ENCODE peak calls at places on chromosome 3, in nine cellular contexts. One of them, this sample, is unnamed.

GRCh38 chr3:99624536-99625236 is 13.7 kb upstream of the COL8A1 start:
- DNase-seq in effector memory CD4-positive, alpha-beta T cell: no peak
- DNase-seq in mesenchymal stem cell: no peak
- DNase-seq in thoracic aorta: no peak
- DNase-seq in OCI-LY7: no peak
- DNase-seq in astrocyte of the spinal cord: no peak
- DNase-seq in fibroblast of lung: no peak
- DNase-seq in NT2/D1: no peak
- DNase-seq in lung: no peak
- DNase-seq in this sample: no peak

GRCh38 chr3:84967767-84968581 is 9.2 kb downstream of the CADM2 start:
- DNase-seq in effector memory CD4-positive, alpha-beta T cell: no peak
- DNase-seq in mesenchymal stem cell: no peak
- DNase-seq in thoracic aorta: no peak
- DNase-seq in OCI-LY7: no peak
- DNase-seq in astrocyte of the spinal cord: no peak
- DNase-seq in fibroblast of lung: no peak
- DNase-seq in NT2/D1: peak; percentile 35
- DNase-seq in lung: no peak
- DNase-seq in this sample: no peak

GRCh38 chr3:150385296-150386242 is 22.5 kb upstream of the TSC22D2 start:
- DNase-seq in effector memory CD4-positive, alpha-beta T cell: no peak
- DNase-seq in mesenchymal stem cell: no peak
- DNase-seq in thoracic aorta: no peak
- DNase-seq in OCI-LY7: peak; percentile 21
- DNase-seq in astrocyte of the spinal cord: no peak
- DNase-seq in fibroblast of lung: no peak
- DNase-seq in NT2/D1: no peak
- DNase-seq in lung: no peak
- DNase-seq in this sample: no peak

GRCh38 chr3:72011495-72011894 is 226.5 kb upstream of the PROK2 start:
- DNase-seq in effector memory CD4-positive, alpha-beta T cell: no peak
- DNase-seq in mesenchymal stem cell: no peak
- DNase-seq in thoracic aorta: no peak
- DNase-seq in OCI-LY7: no peak
- DNase-seq in astrocyte of the spinal cord: peak; percentile 70
- DNase-seq in fibroblast of lung: no peak
- DNase-seq in NT2/D1: no peak
- DNase-seq in lung: no peak
- DNase-seq in this sample: no peak

GRCh38 chr3:66449411-66449931 is 51.4 kb downstream of the LRIG1 start:
- DNase-seq in effector memory CD4-positive, alpha-beta T cell: no peak
- DNase-seq in mesenchymal stem cell: no peak
- DNase-seq in thoracic aorta: no peak
- DNase-seq in OCI-LY7: no peak
- DNase-seq in astrocyte of the spinal cord: no peak
- DNase-seq in fibroblast of lung: no peak
- DNase-seq in NT2/D1: no peak
- DNase-seq in lung: no peak
- DNase-seq in this sample: no peak

GRCh38 chr3:128551872-128552271 is 58.9 kb upstream of the GATA2 start:
- DNase-seq in effector memory CD4-positive, alpha-beta T cell: no peak
- DNase-seq in mesenchymal stem cell: no peak
- DNase-seq in thoracic aorta: no peak
- DNase-seq in OCI-LY7: no peak
- DNase-seq in astrocyte of the spinal cord: no peak
- DNase-seq in fibroblast of lung: no peak
- DNase-seq in NT2/D1: no peak
- DNase-seq in lung: no peak
- DNase-seq in this sample: no peak

GRCh38 chr3:172106989-172107388 is 67.6 kb downstream of the FNDC3B start:
- DNase-seq in effector memory CD4-positive, alpha-beta T cell: peak; percentile 57
- DNase-seq in mesenchymal stem cell: no peak
- DNase-seq in thoracic aorta: no peak
- DNase-seq in OCI-LY7: peak; percentile 92
- DNase-seq in astrocyte of the spinal cord: no peak
- DNase-seq in fibroblast of lung: no peak
- DNase-seq in NT2/D1: no peak
- DNase-seq in lung: peak; percentile 78
- DNase-seq in this sample: no peak

GRCh38 chr3:27105904-27106303 is 263.3 kb downstream of the NEK10 start:
- DNase-seq in effector memory CD4-positive, alpha-beta T cell: no peak
- DNase-seq in mesenchymal stem cell: peak; percentile 22
- DNase-seq in thoracic aorta: no peak
- DNase-seq in OCI-LY7: no peak
- DNase-seq in astrocyte of the spinal cord: peak; percentile 5
- DNase-seq in fibroblast of lung: no peak
- DNase-seq in NT2/D1: peak; percentile 35
- DNase-seq in lung: no peak
- DNase-seq in this sample: peak; percentile 25

GRCh38 chr3:196287405-196288140 is at the start of gene PCYT1A:
- DNase-seq in effector memory CD4-positive, alpha-beta T cell: peak; percentile 62
- DNase-seq in mesenchymal stem cell: peak; percentile 98
- DNase-seq in thoracic aorta: peak; percentile 80
- DNase-seq in OCI-LY7: peak; percentile 86
- DNase-seq in astrocyte of the spinal cord: peak; percentile 94
- DNase-seq in fibroblast of lung: peak; percentile 96
- DNase-seq in NT2/D1: peak; percentile 94
- DNase-seq in lung: peak; percentile 93
- DNase-seq in this sample: peak; percentile 92

GRCh38 chr3:30011237-30011803 is 595.1 kb upstream of the TGFBR2 start:
- DNase-seq in effector memory CD4-positive, alpha-beta T cell: no peak
- DNase-seq in mesenchymal stem cell: no peak
- DNase-seq in thoracic aorta: no peak
- DNase-seq in OCI-LY7: no peak
- DNase-seq in astrocyte of the spinal cord: no peak
- DNase-seq in fibroblast of lung: no peak
- DNase-seq in NT2/D1: no peak
- DNase-seq in lung: no peak
- DNase-seq in this sample: no peak

GRCh38 chr3:170222647-170223541 is 670 bp downstream of the PRKCI start:
- DNase-seq in effector memory CD4-positive, alpha-beta T cell: peak; percentile 30
- DNase-seq in mesenchymal stem cell: peak; percentile 47
- DNase-seq in thoracic aorta: peak; percentile 5
- DNase-seq in OCI-LY7: peak; percentile 63
- DNase-seq in astrocyte of the spinal cord: peak; percentile 37
- DNase-seq in fibroblast of lung: peak; percentile 45
- DNase-seq in NT2/D1: peak; percentile 16
- DNase-seq in lung: peak; percentile 38
- DNase-seq in this sample: no peak

GRCh38 chr3:187286467-187287059 is 5.0 kb downstream of the MASP1 start:
- DNase-seq in effector memory CD4-positive, alpha-beta T cell: no peak
- DNase-seq in mesenchymal stem cell: peak; percentile 97
- DNase-seq in thoracic aorta: no peak
- DNase-seq in OCI-LY7: no peak
- DNase-seq in astrocyte of the spinal cord: peak; percentile 50
- DNase-seq in fibroblast of lung: peak; percentile 86
- DNase-seq in NT2/D1: no peak
- DNase-seq in lung: no peak
- DNase-seq in this sample: no peak

GRCh38 chr3:29827756-29828155 is 546.9 kb downstream of the RBMS3 start:
- DNase-seq in effector memory CD4-positive, alpha-beta T cell: no peak
- DNase-seq in mesenchymal stem cell: peak; percentile 62
- DNase-seq in thoracic aorta: no peak
- DNase-seq in OCI-LY7: no peak
- DNase-seq in astrocyte of the spinal cord: peak; percentile 26
- DNase-seq in fibroblast of lung: peak; percentile 27
- DNase-seq in NT2/D1: no peak
- DNase-seq in lung: no peak
- DNase-seq in this sample: no peak

GRCh38 chr3:136141296-136141785 is 54.8 kb downstream of the MSL2 start:
- DNase-seq in effector memory CD4-positive, alpha-beta T cell: no peak
- DNase-seq in mesenchymal stem cell: no peak
- DNase-seq in thoracic aorta: no peak
- DNase-seq in OCI-LY7: no peak
- DNase-seq in astrocyte of the spinal cord: no peak
- DNase-seq in fibroblast of lung: no peak
- DNase-seq in NT2/D1: no peak
- DNase-seq in lung: no peak
- DNase-seq in this sample: no peak

GRCh38 chr3:123169492-123169929 is 32.2 kb upstream of the SEC22A start:
- DNase-seq in effector memory CD4-positive, alpha-beta T cell: no peak
- DNase-seq in mesenchymal stem cell: peak; percentile 5
- DNase-seq in thoracic aorta: no peak
- DNase-seq in OCI-LY7: no peak
- DNase-seq in astrocyte of the spinal cord: no peak
- DNase-seq in fibroblast of lung: no peak
- DNase-seq in NT2/D1: no peak
- DNase-seq in lung: no peak
- DNase-seq in this sample: no peak

GRCh38 chr3:45249391-45249790 is 23.3 kb upstream of the TMEM158 start:
- DNase-seq in effector memory CD4-positive, alpha-beta T cell: no peak
- DNase-seq in mesenchymal stem cell: no peak
- DNase-seq in thoracic aorta: no peak
- DNase-seq in OCI-LY7: no peak
- DNase-seq in astrocyte of the spinal cord: no peak
- DNase-seq in fibroblast of lung: peak; percentile 65
- DNase-seq in NT2/D1: no peak
- DNase-seq in lung: no peak
- DNase-seq in this sample: no peak

GRCh38 chr3:38544926-38545325 is 48.8 kb downstream of the EXOG start:
- DNase-seq in effector memory CD4-positive, alpha-beta T cell: no peak
- DNase-seq in mesenchymal stem cell: no peak
- DNase-seq in thoracic aorta: no peak
- DNase-seq in OCI-LY7: no peak
- DNase-seq in astrocyte of the spinal cord: no peak
- DNase-seq in fibroblast of lung: no peak
- DNase-seq in NT2/D1: no peak
- DNase-seq in lung: no peak
- DNase-seq in this sample: no peak

GRCh38 chr3:168002786-168003368 is 92.8 kb downstream of the GOLIM4 start:
- DNase-seq in effector memory CD4-positive, alpha-beta T cell: no peak
- DNase-seq in mesenchymal stem cell: peak; percentile 22
- DNase-seq in thoracic aorta: no peak
- DNase-seq in OCI-LY7: no peak
- DNase-seq in astrocyte of the spinal cord: peak; percentile 68
- DNase-seq in fibroblast of lung: peak; percentile 59
- DNase-seq in NT2/D1: no peak
- DNase-seq in lung: no peak
- DNase-seq in this sample: no peak

GRCh38 chr3:150703756-150704344 is at the start of gene ERICH6:
- DNase-seq in effector memory CD4-positive, alpha-beta T cell: peak; percentile 58
- DNase-seq in mesenchymal stem cell: peak; percentile 93
- DNase-seq in thoracic aorta: peak; percentile 74
- DNase-seq in OCI-LY7: peak; percentile 90
- DNase-seq in astrocyte of the spinal cord: peak; percentile 93
- DNase-seq in fibroblast of lung: peak; percentile 87
- DNase-seq in NT2/D1: peak; percentile 86
- DNase-seq in lung: peak; percentile 92
- DNase-seq in this sample: peak; percentile 63

GRCh38 chr3:60998855-60999254 is 252.4 kb downstream of the FHIT start:
- DNase-seq in effector memory CD4-positive, alpha-beta T cell: no peak
- DNase-seq in mesenchymal stem cell: peak; percentile 5
- DNase-seq in thoracic aorta: no peak
- DNase-seq in OCI-LY7: no peak
- DNase-seq in astrocyte of the spinal cord: no peak
- DNase-seq in fibroblast of lung: peak; percentile 70
- DNase-seq in NT2/D1: no peak
- DNase-seq in lung: no peak
- DNase-seq in this sample: no peak

DNA sequence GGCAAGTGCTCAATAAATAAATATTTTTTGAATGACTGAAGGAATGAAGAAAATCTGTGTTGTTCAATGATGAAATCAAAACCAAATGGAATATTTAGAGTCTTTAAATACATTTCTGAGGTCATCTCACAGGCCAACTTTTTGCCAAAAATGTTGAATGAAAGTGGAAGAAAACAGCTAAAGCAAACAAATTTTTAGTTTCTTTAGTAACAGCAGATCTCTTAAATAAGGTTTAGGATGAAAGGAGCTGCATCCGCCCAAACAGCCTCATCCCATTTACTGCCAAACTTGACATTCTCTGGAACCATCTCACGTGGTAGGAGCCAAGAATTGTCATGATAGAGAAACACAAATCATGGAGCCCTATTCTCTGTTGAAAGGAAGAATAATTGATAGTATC is 23.6 kb downstream of the SLC9A9 start:
- DNase-seq in effector memory CD4-positive, alpha-beta T cell: no peak
- DNase-seq in mesenchymal stem cell: no peak
- DNase-seq in thoracic aorta: no peak
- DNase-seq in OCI-LY7: no peak
- DNase-seq in astrocyte of the spinal cord: no peak
- DNase-seq in fibroblast of lung: no peak
- DNase-seq in NT2/D1: no peak
- DNase-seq in lung: no peak
- DNase-seq in this sample: no peak
- H3K4me3 ChIP-seq in effector memory CD4-positive, alpha-beta T cell: no peak overlapping the region
- H3K4me3 ChIP-seq in mesenchymal stem cell: no peak overlapping the region
- H3K4me3 ChIP-seq in thoracic aorta: no peak overlapping the region
- H3K4me3 ChIP-seq in OCI-LY7: no peak overlapping the region
- H3K4me3 ChIP-seq in astrocyte of the spinal cord: no peak overlapping the region
- H3K4me3 ChIP-seq in fibroblast of lung: no peak overlapping the region
- H3K4me3 ChIP-seq in NT2/D1: no peak overlapping the region
- H3K4me3 ChIP-seq in lung: no peak overlapping the region
- H3K4me3 ChIP-seq in this sample: no peak overlapping the region

DNA sequence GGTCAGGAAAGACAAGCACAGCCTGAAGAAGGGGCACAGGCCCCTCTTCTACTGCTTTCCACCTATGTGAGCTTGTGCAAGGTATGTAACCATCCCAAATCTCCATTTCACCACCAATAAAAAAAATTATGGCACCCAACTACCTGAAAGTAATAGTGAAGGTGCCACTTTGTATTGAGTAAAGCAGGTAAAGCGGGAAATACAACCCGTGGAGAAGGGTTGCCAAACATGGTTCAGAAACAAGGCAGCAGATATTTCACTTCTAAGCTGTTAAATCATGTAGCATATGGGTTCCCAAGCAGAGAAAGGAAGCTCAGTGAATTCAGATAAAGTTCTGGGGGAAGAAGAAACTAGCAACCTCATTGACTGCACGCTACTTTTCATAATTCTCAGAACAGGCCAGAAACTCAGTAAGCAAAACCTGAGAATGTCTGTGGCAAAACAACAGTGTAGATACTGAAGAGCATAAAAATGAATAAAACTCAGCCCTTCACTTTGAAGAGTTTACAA is 4.1 kb downstream of the PLOD2 start:
- DNase-seq in effector memory CD4-positive, alpha-beta T cell: no peak
- DNase-seq in mesenchymal stem cell: no peak
- DNase-seq in thoracic aorta: no peak
- DNase-seq in OCI-LY7: no peak
- DNase-seq in astrocyte of the spinal cord: no peak
- DNase-seq in fibroblast of lung: no peak
- DNase-seq in NT2/D1: no peak
- DNase-seq in lung: no peak
- DNase-seq in this sample: no peak
- H3K4me3 ChIP-seq in effector memory CD4-positive, alpha-beta T cell: no peak overlapping the region
- H3K4me3 ChIP-seq in mesenchymal stem cell: no peak overlapping the region
- H3K4me3 ChIP-seq in thoracic aorta: peak overlapping the region; percentile 85
- H3K4me3 ChIP-seq in OCI-LY7: no peak overlapping the region
- H3K4me3 ChIP-seq in astrocyte of the spinal cord: no peak overlapping the region
- H3K4me3 ChIP-seq in fibroblast of lung: peak overlapping the region; percentile 5
- H3K4me3 ChIP-seq in NT2/D1: no peak overlapping the region
- H3K4me3 ChIP-seq in lung: no peak overlapping the region
- H3K4me3 ChIP-seq in this sample: no peak overlapping the region

GRCh38 chr3:111369953-111370352 is 172.0 kb upstream of the CD96 start:
- DNase-seq in effector memory CD4-positive, alpha-beta T cell: no peak
- DNase-seq in mesenchymal stem cell: no peak
- DNase-seq in thoracic aorta: no peak
- DNase-seq in OCI-LY7: no peak
- DNase-seq in astrocyte of the spinal cord: no peak
- DNase-seq in fibroblast of lung: no peak
- DNase-seq in NT2/D1: no peak
- DNase-seq in lung: no peak
- DNase-seq in this sample: no peak
- H3K4me3 ChIP-seq in effector memory CD4-positive, alpha-beta T cell: no peak overlapping the region
- H3K4me3 ChIP-seq in mesenchymal stem cell: no peak overlapping the region
- H3K4me3 ChIP-seq in thoracic aorta: no peak overlapping the region
- H3K4me3 ChIP-seq in OCI-LY7: no peak overlapping the region
- H3K4me3 ChIP-seq in astrocyte of the spinal cord: no peak overlapping the region
- H3K4me3 ChIP-seq in fibroblast of lung: no peak overlapping the region
- H3K4me3 ChIP-seq in NT2/D1: no peak overlapping the region
- H3K4me3 ChIP-seq in lung: no peak overlapping the region
- H3K4me3 ChIP-seq in this sample: no peak overlapping the region

GRCh38 chr3:88030200-88030599 is 28.6 kb downstream of the CGGBP1 start:
- DNase-seq in effector memory CD4-positive, alpha-beta T cell: no peak
- DNase-seq in mesenchymal stem cell: no peak
- DNase-seq in thoracic aorta: no peak
- DNase-seq in OCI-LY7: no peak
- DNase-seq in astrocyte of the spinal cord: no peak
- DNase-seq in fibroblast of lung: peak; percentile 11
- DNase-seq in NT2/D1: no peak
- DNase-seq in lung: no peak
- DNase-seq in this sample: no peak
- H3K4me3 ChIP-seq in effector memory CD4-positive, alpha-beta T cell: no peak overlapping the region
- H3K4me3 ChIP-seq in mesenchymal stem cell: no peak overlapping the region
- H3K4me3 ChIP-seq in thoracic aorta: peak overlapping the region; percentile 54
- H3K4me3 ChIP-seq in OCI-LY7: peak overlapping the region; percentile 19
- H3K4me3 ChIP-seq in astrocyte of the spinal cord: no peak overlapping the region
- H3K4me3 ChIP-seq in fibroblast of lung: no peak overlapping the region
- H3K4me3 ChIP-seq in NT2/D1: no peak overlapping the region
- H3K4me3 ChIP-seq in lung: no peak overlapping the region
- H3K4me3 ChIP-seq in this sample: no peak overlapping the region

This sample was measured in iPS DF 6.9.